ENCODE peak calls at places on chromosomes 12 and 14, in nine cellular contexts. B is OCI-LY7; U is CD8-positive, alpha-beta T cell; K is adrenal gland; G is tibial nerve; T is heart left ventricle; W is heart right ventricle; D is uterus; J is CD4-positive, alpha-beta T cell. L is an unnamed sample. For H3K9me3, the result is how much of the 10 kb centered on the place peaks cover.

GRCh38 chr14:79256311-79256879 is 954.9 kb downstream of the DIO2 start:
- DNase-seq in J (no peak), D (no peak), B (no peak), U (no peak), K (no peak), W (no peak), T (no peak), G (no peak), L (no peak)

GRCh38 chr12:105076098-105076497 is 8.2 kb downstream of the ALDH1L2 start:
- DNase-seq in K (no peak), W (no peak), J (no peak), B (no peak), D (no peak), G (no peak), U (no peak), T (no peak), L (no peak)

GRCh38 chr12:106551410-106551809 is 31.4 kb upstream of the RFX4 start:
- DNase-seq in T (no peak), J (no peak), W (no peak), G (no peak), B (no peak), U (no peak), K (no peak), D (no peak), L (no peak)

GRCh38 chr14:85319998-85320397 is 209.9 kb upstream of the FLRT2 start:
- DNase-seq in B (no peak), J (no peak), U (no peak), T (no peak), W (no peak), K (no peak), D (no peak), G (no peak), L (no peak)

GRCh38 chr12:107914460-107914977 is 140.0 kb downstream of the ASCL4 start:
- DNase-seq in J (no peak), U (no peak), G (no peak), D (no peak), T (no peak), B (no peak), W (no peak), K (no peak), L (no peak)

GRCh38 chr12:80681-81190 is 14.2 kb downstream of the IQSEC3 start:
- DNase-seq in G (no peak), T (no peak), K (no peak), D (no peak), B (no peak), J (no peak), U (no peak), W (no peak), L (no peak)

GRCh38 chr12:105214670-105215375 is 21.2 kb downstream of the APPL2 start:
- DNase-seq in T (no peak), G (no peak), B (no peak), K (no peak), W (no peak), J (no peak), D (no peak), U (no peak), L (no peak)

GRCh38 chr12:62716866-62717477 is 218.0 kb downstream of the PPM1H start:
- DNase-seq in B (no peak), J (no peak), T (no peak), K (no peak), W (no peak), G (no peak), U (no peak), D (no peak), L (no peak)

GRCh38 chr12:27840229-27840999 is 60.4 kb upstream of the MANSC4 start:
- DNase-seq in T (no peak), B (peak), U (no peak), D (no peak), J (no peak), G (no peak), K (no peak), W (no peak), L (no peak)

GRCh38 chr12:10082057-10082874 is 16.5 kb downstream of the CLEC1A start:
- DNase-seq in U (no peak), K (no peak), T (no peak), D (no peak), J (no peak), W (no peak), G (no peak), B (no peak), L (no peak)

GRCh38 chr14:94317259-94317658 is 5.9 kb downstream of the SERPINA6 start:
- DNase-seq in D (no peak), W (no peak), U (no peak), T (no peak), J (no peak), K (no peak), G (peak), B (no peak), L (no peak)

GRCh38 chr14:71163842-71164500 is 256.7 kb downstream of the PCNX1 start:
- DNase-seq in W (no peak), D (no peak), U (no peak), G (no peak), J (no peak), K (no peak), T (no peak), B (no peak), L (no peak)

GRCh38 chr12:15770021-15770420 is 19.2 kb downstream of the EPS8 start:
- DNase-seq in D (no peak), G (no peak), J (no peak), T (no peak), K (no peak), B (no peak), U (no peak), W (no peak), L (no peak)

DNA sequence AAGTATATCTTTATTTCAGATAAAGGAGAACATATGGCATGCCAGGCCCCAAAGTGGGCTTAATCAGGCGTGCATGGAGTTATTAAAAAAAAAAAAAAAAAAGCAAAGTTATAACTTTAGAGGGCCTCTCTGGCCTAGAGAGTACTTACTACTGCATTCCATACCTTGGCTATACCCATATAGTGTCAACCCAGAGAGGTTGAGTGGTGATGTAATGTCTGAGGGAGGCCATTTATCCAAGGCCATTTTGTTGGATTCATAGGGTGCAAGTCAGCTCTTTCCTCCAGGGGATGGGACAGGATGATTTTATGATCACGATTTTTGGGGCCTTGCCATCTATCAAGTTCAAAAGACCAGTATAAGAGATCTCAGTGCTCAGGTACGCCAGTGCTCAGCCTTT is 66.4 kb downstream of the DCAF5 start:
- DNase-seq in J (no peak), W (no peak), G (no peak), U (no peak), D (no peak), B (no peak), K (no peak), T (no peak), L (no peak)
- H3K27ac ChIP-seq in J (no peak), W (no peak), G (no peak), U (no peak), D (peak), B (no peak), K (peak), T (no peak), L (no peak)

GRCh38 chr12:49201595-49202295 is 12.9 kb upstream of the TUBA1A start:
- DNase-seq in K (peak), T (no peak), W (no peak), U (no peak), J (no peak), G (no peak), B (no peak), D (peak), L (no peak)

GRCh38 chr12:49208661-49209060 is 19.8 kb upstream of the TUBA1A start:
- DNase-seq in G (no peak), J (no peak), B (no peak), K (no peak), U (no peak), W (no peak), T (no peak), D (no peak), L (no peak)

GRCh38 chr12:49208146-49208545 is 19.3 kb upstream of the TUBA1A start:
- DNase-seq in J (no peak), T (no peak), K (no peak), U (no peak), B (no peak), D (no peak), G (no peak), W (no peak), L (no peak)

GRCh38 chr12:49200882-49201594 is 12.2 kb upstream of the TUBA1A start:
- DNase-seq in U (no peak), T (no peak), W (no peak), B (peak), D (peak), G (peak), K (peak), J (no peak), L (no peak)

GRCh38 chr12:49206389-49206788 is 17.5 kb upstream of the TUBA1A start:
- DNase-seq in W (no peak), G (no peak), U (no peak), D (no peak), T (no peak), K (no peak), B (no peak), J (no peak), L (no peak)
- TF ChIP-seq CTCF in W (no peak), G (no peak), U (no peak), D (no peak), T (no peak), K (no peak), B (no peak), J (no peak), L (no peak)

GRCh38 chr12:133120385-133121191 is 9.5 kb downstream of the ZNF891 start:
- DNase-seq in J (no peak), G (no peak), D (no peak), K (no peak), B (no peak), W (no peak), U (no peak), T (no peak), L (no peak)
- H3K9me3 ChIP-seq in J (half or more), G (under half), D (half or more), K (under half), B (half or more), W (half or more), U (half or more), T (half or more), L (half or more)

GRCh38 chr12:51590347-51591019 is 550 bp upstream of the SCN8A start:
- DNase-seq in B (peak), W (peak), D (peak), U (peak), G (no peak), T (peak), K (peak), J (peak), L (no peak)

GRCh38 chr12:51589557-51590176 is 1.4 kb upstream of the SCN8A start:
- DNase-seq in B (no peak), U (no peak), J (no peak), G (no peak), D (no peak), W (no peak), K (no peak), T (no peak), L (no peak)

GRCh38 chr12:51593539-51593938 is 2.5 kb downstream of the SCN8A start:
- DNase-seq in W (no peak), B (no peak), D (no peak), K (peak), J (peak), U (peak), T (no peak), G (no peak), L (no peak)

GRCh38 chr12:51591020-51591901 is at the start of gene SCN8A:
- DNase-seq in K (peak), D (no peak), G (no peak), W (peak), B (peak), U (peak), J (peak), T (no peak), L (no peak)

DNA sequence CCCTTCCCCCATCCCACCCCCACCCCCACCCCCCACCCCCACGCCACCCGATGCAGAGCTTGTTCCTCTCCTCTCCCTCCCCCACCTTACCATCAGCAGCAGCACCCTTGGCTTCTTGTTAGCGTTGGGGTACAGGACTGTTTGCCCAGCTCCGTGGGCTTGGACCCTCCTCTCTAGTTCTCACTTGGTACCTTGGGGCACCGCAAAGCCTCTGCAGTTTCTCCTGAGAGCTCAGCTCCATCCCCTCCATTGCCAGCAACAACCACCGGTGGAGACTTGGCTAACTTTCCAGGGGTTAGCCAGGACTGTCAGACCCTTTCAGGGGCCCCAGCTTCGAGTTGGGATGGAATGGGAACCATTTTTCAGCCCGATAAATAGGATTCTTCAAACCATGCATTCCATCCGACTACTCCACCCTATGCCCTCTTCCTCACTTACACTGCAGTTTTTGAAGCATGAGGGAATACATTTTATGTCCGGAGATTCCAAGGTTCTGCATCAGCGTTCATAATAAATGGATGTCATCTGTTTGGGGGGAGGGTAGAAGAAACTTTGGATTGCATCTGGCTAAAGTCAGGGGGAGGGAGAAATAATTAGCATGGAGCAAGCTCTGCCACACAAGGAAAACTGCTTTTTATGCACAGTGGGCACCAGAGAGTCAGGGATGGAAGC is 1.1 kb downstream of the SCN8A start:
- DNase-seq in W (no peak), G (no peak), J (no peak), D (no peak), T (no peak), K (no peak), U (no peak), B (no peak), L (no peak)
- H3K27ac ChIP-seq in W (no peak), G (no peak), J (no peak), D (no peak), T (no peak), K (no peak), U (no peak), B (no peak), L (no peak)

DNA sequence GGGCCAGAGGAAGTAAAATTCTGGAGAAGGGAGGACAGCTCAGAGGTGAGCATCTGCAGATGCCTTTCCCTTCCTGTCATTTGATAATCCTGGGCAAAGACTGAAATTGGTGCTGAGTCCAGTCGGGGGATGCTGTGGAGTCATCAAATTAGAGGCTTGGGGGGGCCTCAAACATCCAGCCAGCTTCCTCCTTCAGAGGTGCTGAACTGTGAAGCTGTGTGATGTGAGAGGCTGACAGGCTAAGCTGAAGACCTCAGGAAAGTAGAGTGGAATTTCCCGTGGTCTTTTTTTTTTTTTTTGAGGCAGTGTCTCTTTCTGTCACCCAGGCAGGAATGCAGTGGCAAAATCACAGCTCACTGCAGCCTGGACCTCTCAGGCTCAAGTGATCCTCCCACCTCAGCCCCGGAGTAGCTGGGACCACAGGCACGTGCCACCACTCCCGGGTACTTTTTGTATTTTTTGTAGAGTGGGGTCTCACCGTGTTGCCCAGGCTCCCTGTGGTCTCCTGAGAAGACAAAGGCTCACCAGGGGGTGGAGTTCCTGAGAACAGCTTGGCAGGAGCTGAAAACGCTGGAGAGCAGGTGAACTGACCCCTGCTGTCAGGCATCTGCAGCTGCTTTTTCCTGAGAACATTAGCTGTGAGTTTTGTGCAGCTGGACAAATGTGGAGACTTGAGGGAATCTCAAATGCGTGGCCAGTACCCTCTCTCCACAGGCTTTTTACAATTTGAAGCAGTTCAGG is 6.1 kb upstream of the TCL1B start:
- DNase-seq in K (no peak), B (peak), U (no peak), D (no peak), T (no peak), J (no peak), W (no peak), G (no peak), L (no peak)
- TF ChIP-seq CTCF in K (no peak), B (peak), U (no peak), D (no peak), T (no peak), J (no peak), W (no peak), G (no peak), L (no peak)

GRCh38 chr12:126083931-126084330 is 1018.7 kb downstream of the AACS start:
- DNase-seq in K (no peak), U (no peak), G (no peak), T (no peak), B (no peak), J (no peak), D (no peak), W (no peak), L (no peak)
- H3K9me3 ChIP-seq in K (under half), U (under half), G (under half), T (under half), B (under half), J (under half), D (under half), W (under half), L (under half)

L was measured in lung.